ENCODE peak calls at places on chromosome 20, in seven cellular contexts. I, M, V, W, B, R and X are unnamed samples.

GRCh38 chr20:16672299-16672698 is 57.5 kb upstream of the SNRPB2 start:
- DNase-seq in I (no peak), M (no peak), V (no peak), W (no peak), B (no peak), R (no peak), X (no peak)

GRCh38 chr20:62159835-62160234 is 16.3 kb downstream of the SS18L1 start:
- DNase-seq in I (no peak), M (peak; percentile 13), V (no peak), W (no peak), B (peak; percentile 70), R (no peak), X (no peak)

GRCh38 chr20:48821261-48821910 is 6.4 kb downstream of the PREX1 start:
- DNase-seq in I (no peak), M (no peak), V (no peak), W (no peak), B (no peak), R (no peak), X (no peak)

GRCh38 chr20:60039526-60039925 is 81.3 kb downstream of the CDH26 start:
- DNase-seq in I (no peak), M (no peak), V (no peak), W (no peak), B (no peak), R (no peak), X (no peak)

GRCh38 chr20:3798405-3798768 is 2.3 kb downstream of the CDC25B start:
- DNase-seq in I (no peak), M (no peak), V (no peak), W (no peak), B (no peak), R (no peak), X (no peak)

GRCh38 chr20:2507875-2508630 is 662 bp downstream of the ZNF343 start:
- DNase-seq in I (no peak), M (no peak), V (no peak), W (peak; percentile 25), B (peak; percentile 32), R (peak; percentile 11), X (peak; percentile 18)

GRCh38 chr20:25040438-25040831 is 17.5 kb downstream of the ACSS1 start:
- DNase-seq in I (peak; percentile 30), M (no peak), V (no peak), W (no peak), B (no peak), R (peak; percentile 65), X (peak; percentile 86)

GRCh38 chr20:58652606-58653303 is 1.7 kb downstream of the STX16 start:
- DNase-seq in I (no peak), M (no peak), V (peak; percentile 23), W (no peak), B (no peak), R (no peak), X (no peak)

GRCh38 chr20:11980263-11980662 is 62.6 kb downstream of the BTBD3 start:
- DNase-seq in I (no peak), M (no peak), V (no peak), W (no peak), B (no peak), R (no peak), X (no peak)

GRCh38 chr20:56393133-56393472 is 658 bp downstream of the CSTF1 start:
- DNase-seq in I (no peak), M (no peak), V (no peak), W (no peak), B (no peak), R (no peak), X (no peak)

GRCh38 chr20:54221996-54222890 is 14.4 kb downstream of the PFDN4 start:
- DNase-seq in I (no peak), M (no peak), V (no peak), W (no peak), B (no peak), R (peak; percentile 42), X (peak; percentile 59)

GRCh38 chr20:43746344-43747137 is 19.7 kb upstream of the GTSF1L start:
- DNase-seq in I (no peak), M (no peak), V (no peak), W (no peak), B (no peak), R (no peak), X (no peak)

GRCh38 chr20:63573739-63574131 is 304 bp downstream of the HELZ2 start:
- DNase-seq in I (no peak), M (no peak), V (no peak), W (no peak), B (no peak), R (no peak), X (no peak)

GRCh38 chr20:47669157-47669425 is 116.2 kb downstream of the SULF2 start:
- DNase-seq in I (no peak), M (no peak), V (no peak), W (no peak), B (no peak), R (no peak), X (no peak)

GRCh38 chr20:6908673-6909072 is 141.2 kb downstream of the BMP2 start:
- DNase-seq in I (no peak), M (no peak), V (peak; percentile 75), W (no peak), B (no peak), R (no peak), X (no peak)

GRCh38 chr20:62642666-62643520 is 590 bp downstream of the SLCO4A1 start:
- DNase-seq in I (no peak), M (peak; percentile 70), V (peak; percentile 57), W (no peak), B (peak; percentile 70), R (peak; percentile 74), X (peak; percentile 48)

GRCh38 chr20:7966176-7966575 is 25.9 kb upstream of the HAO1 start:
- DNase-seq in I (no peak), M (no peak), V (no peak), W (no peak), B (no peak), R (no peak), X (no peak)

GRCh38 chr20:25464501-25465204 is 57.2 kb downstream of the GINS1 start:
- DNase-seq in I (no peak), M (no peak), V (no peak), W (no peak), B (no peak), R (no peak), X (no peak)

GRCh38 chr20:35490736-35491181 is 35.4 kb downstream of the CEP250 start:
- DNase-seq in I (no peak), M (peak; percentile 62), V (no peak), W (no peak), B (peak; percentile 53), R (peak; percentile 13), X (no peak)

GRCh38 chr20:14197097-14197496 is 140.3 kb downstream of the FLRT3 start:
- DNase-seq in I (peak; percentile 26), M (no peak), V (no peak), W (no peak), B (no peak), R (no peak), X (no peak)

GRCh38 chr20:45036044-45036755 is 64.7 kb downstream of the KCNS1 start:
- DNase-seq in I (peak; percentile 56), M (peak; percentile 25), V (no peak), W (no peak), B (no peak), R (no peak), X (no peak)

GRCh38 chr20:20547221-20547875 is 165.1 kb downstream of the RALGAPA2 start:
- DNase-seq in I (no peak), M (no peak), V (no peak), W (no peak), B (no peak), R (no peak), X (no peak)

GRCh38 chr20:20549267-20549612 is 163.2 kb downstream of the RALGAPA2 start:
- DNase-seq in I (no peak), M (no peak), V (no peak), W (no peak), B (no peak), R (peak; percentile 70), X (no peak)

GRCh38 chr20:20547876-20548266 is 164.6 kb downstream of the RALGAPA2 start:
- DNase-seq in I (no peak), M (no peak), V (no peak), W (no peak), B (no peak), R (no peak), X (no peak)

GRCh38 chr20:20548527-20549266 is 163.7 kb downstream of the RALGAPA2 start:
- DNase-seq in I (no peak), M (no peak), V (no peak), W (no peak), B (no peak), R (peak; percentile 55), X (no peak)

GRCh38 chr20:20546402-20546801 is 166.0 kb downstream of the RALGAPA2 start:
- DNase-seq in I (no peak), M (no peak), V (no peak), W (no peak), B (no peak), R (no peak), X (no peak)
- H3K27ac ChIP-seq in I (no peak overlapping the region), M (no peak overlapping the region), V (no peak overlapping the region), W (no peak overlapping the region), B (no peak overlapping the region), R (no peak overlapping the region), X (no peak overlapping the region)

DNA sequence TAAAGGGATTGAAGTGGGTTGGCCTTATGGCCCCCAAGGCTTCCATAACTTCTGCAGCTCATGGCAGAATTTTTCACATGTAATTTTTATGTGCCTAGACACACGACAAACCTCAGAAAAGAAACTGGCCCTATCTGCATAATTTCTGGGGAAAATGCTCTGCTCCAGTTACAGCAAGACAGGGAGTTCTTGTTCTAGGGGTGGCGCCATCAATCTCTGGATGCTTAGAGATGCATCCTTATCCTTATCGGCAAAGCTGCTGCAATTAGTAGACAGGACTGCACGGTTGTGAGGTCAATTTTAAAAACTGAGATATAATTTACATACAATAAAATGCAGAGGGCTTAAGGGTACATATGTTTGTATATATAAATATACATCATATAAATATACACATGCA is 10.4 kb downstream of the ELMO2 start:
- DNase-seq in I (no peak), M (no peak), V (no peak), W (no peak), B (no peak), R (no peak), X (no peak)
- H3K27ac ChIP-seq in I (no peak overlapping the region), M (no peak overlapping the region), V (no peak overlapping the region), W (no peak overlapping the region), B (no peak overlapping the region), R (no peak overlapping the region), X (no peak overlapping the region)

DNA sequence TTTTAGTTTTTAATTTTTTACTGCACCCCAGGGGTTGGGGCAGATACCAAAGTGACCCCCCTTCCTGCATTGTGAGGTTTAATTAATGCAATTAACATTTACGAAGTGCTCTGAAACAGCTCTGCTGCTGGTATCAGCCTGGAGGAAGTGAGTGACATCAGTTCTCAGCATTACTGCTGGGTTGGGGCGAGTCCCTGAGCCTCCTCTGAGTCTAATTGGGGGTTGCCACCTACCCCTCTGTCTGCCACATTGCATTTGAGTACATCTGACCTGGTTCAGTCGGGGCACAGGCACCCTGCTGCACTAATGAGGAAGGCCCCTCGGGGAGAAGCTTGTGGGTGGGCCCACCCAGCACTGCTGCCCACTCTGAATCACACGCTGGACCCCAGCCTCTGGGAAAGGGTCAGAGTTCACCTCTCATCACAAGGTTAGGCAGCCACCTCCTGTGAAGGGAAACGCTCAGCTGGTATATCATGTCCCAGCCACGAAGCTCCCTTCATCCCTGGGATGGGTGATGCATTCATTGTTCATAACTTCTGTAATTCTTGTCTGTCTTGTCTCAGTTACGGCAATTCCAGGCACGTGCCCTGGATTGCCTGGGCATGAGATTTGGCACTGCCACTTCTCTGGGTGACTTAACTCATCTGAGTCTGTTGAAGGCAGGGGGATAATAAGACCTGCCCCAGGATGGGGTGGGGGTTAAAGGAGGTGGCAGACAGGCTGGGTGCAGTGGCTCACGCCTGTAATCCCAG is 13.2 kb downstream of the DNMT3B start:
- DNase-seq in I (no peak), M (no peak), V (no peak), W (no peak), B (no peak), R (no peak), X (no peak)
- H3K27ac ChIP-seq in I (no peak overlapping the region), M (no peak overlapping the region), V (peak overlapping the region; percentile 4), W (no peak overlapping the region), B (no peak overlapping the region), R (peak overlapping the region; percentile 81), X (no peak overlapping the region)

GRCh38 chr20:50434321-50434652 is 75.9 kb upstream of the PTPN1 start:
- DNase-seq in I (no peak), M (no peak), V (no peak), W (no peak), B (no peak), R (no peak), X (no peak)
- H3K27ac ChIP-seq in I (peak overlapping the region; percentile 3), M (no peak overlapping the region), V (no peak overlapping the region), W (no peak overlapping the region), B (no peak overlapping the region), R (no peak overlapping the region), X (no peak overlapping the region)